ENCODE peak calls at places on chromosomes 6 and 20, in four cellular contexts. F, Y, T and S are unnamed samples. For H3K9me3 and H3K27me3, the result is how much of the 10 kb centered on the place peaks cover.

GRCh38 chr6:170111816-170112582 is 178.9 kb downstream of the DLL1 start:
- DNase-seq in F (no peak), T (no peak), Y (no peak), S (no peak)

GRCh38 chr6:156777866-156778614 is 862 bp downstream of the ARID1B start:
- DNase-seq in T (peak), F (peak), Y (peak), S (peak)

GRCh38 chr6:10177703-10178102 is 237.2 kb downstream of the TFAP2A start:
- DNase-seq in F (no peak), T (no peak), Y (no peak), S (no peak)

GRCh38 chr6:11598687-11599086 is 61.1 kb downstream of the TMEM170B start:
- DNase-seq in T (no peak), F (no peak), Y (no peak), S (no peak)

GRCh38 chr6:43668151-43669028 is 19.2 kb downstream of the MRPS18A start:
- DNase-seq in T (peak), F (peak), Y (peak), S (no peak)

GRCh38 chr6:81894788-81895221 is 142.3 kb upstream of the TENT5A start:
- DNase-seq in F (no peak), T (peak), Y (no peak), S (no peak)

GRCh38 chr6:142878407-142878806 is 66.6 kb downstream of the HIVEP2 start:
- DNase-seq in F (no peak), T (no peak), Y (no peak), S (no peak)

GRCh38 chr20:44142416-44142815 is 44.6 kb downstream of the JPH2 start:
- DNase-seq in Y (no peak), F (no peak), T (no peak), S (peak)

GRCh38 chr20:59836768-59837167 is 96.7 kb downstream of the SYCP2 start:
- DNase-seq in F (no peak), T (no peak), Y (no peak), S (no peak)

GRCh38 chr20:59835448-59836395 is 97.7 kb downstream of the SYCP2 start:
- DNase-seq in T (no peak), F (no peak), Y (peak), S (peak)

GRCh38 chr20:59835057-59835447 is 98.4 kb downstream of the SYCP2 start:
- DNase-seq in T (no peak), Y (no peak), F (no peak), S (peak)

GRCh38 chr20:59839372-59839771 is 94.1 kb downstream of the SYCP2 start:
- DNase-seq in T (no peak), Y (no peak), F (no peak), S (no peak)

DNA sequence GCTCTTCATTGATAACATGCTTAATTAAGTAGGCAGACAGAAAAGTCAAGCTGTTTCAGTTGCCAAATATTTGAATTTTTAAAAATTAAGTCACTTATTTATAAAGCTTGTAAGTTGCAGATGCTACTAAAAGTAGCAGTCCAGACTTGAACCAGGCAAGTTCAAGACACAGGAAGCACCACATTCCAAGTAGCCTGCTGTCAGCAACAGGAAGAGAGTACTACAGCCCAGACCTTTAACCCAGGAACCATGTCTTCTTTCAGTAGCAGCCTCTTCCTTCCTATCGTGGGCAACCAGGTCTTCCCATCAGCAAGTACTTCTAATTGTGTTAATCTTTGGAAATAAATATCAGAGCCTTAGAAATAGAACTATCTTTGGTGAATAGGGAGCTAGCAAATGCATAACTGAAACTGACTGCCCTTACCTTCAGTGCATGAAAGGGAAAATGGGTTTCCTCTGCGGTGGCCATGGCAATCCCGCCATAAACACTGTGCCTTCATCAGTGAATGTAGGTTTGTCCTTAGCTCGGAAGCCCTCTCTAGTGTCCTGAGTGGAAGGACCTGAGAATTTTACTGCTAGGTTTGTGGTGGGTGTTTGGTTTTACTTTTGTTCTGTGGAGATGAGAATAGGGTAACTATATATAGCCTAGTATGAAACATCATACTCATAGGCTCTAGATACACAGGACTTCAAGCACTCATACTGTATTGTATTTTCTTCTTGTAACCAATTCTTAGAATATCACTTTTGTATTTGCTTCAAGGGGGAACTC is 95.6 kb downstream of the SYCP2 start:
- DNase-seq in T (no peak), Y (no peak), F (no peak), S (no peak)
- H3K9me3 ChIP-seq in T (under half), Y (under half), F (under half), S (under half)

DNA sequence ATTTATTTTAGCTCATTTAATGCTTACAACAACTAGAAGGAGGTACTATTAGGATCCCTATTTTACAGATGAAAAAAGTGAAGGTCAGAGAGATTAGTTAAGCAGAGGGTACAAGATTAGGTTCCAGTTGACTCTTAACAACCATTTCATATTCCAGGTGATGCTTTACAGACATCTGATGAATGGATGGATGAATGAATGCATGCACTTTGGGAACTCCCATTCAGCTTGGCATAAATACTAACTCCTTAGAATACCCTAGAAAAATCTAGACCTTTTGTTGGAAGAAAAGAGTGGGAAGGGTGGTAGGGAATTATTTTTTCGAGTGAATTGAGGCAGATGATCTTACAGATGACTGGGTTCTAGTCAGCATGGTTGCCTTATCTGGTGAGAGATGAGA is 746 bp upstream of the SNRPB2 start:
- DNase-seq in T (no peak), F (no peak), Y (no peak), S (no peak)
- H3K4me3 ChIP-seq in T (peak), F (peak), Y (no peak), S (peak)

DNA sequence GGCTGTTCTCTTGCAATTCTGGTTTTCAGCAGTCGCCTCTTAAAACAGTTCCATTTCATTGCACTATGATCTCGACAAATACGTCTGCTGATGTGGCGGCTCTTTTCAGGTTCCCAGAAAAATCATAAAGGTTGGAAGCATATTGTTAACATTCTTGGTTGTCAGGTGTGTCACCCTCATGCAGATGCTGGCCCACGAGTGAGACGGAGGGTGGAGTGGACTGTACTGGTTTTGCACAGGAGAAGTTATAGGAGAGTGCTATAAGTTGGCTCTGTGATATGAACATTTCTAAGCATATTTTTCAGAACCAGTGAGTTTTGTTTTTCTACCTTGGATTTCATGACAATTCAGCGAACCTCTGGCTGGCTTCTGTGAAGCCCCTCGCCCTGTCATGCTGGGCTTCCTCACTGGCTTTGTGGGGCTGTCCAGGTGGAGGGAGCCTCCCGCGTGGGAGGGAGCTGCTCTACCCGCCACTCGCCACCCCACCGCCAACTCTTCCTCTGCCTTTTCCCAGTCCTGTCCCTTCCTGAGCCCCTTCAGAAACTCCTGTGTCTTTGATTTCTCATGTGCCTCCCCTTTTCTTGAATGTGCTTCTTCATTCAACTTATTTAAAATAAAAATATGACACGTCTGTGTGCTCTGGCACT is 10.6 kb downstream of the IRF4 start:
- DNase-seq in Y (no peak), F (no peak), T (no peak), S (no peak)
- H3K27me3 ChIP-seq in Y (under half), F (under half), T (under half), S (under half)

GRCh38 chr6:27295301-27296079 is 16.6 kb downstream of the POM121L2 start:
- DNase-seq in Y (peak), F (no peak), T (no peak), S (peak)
- H3K9me3 ChIP-seq in Y (under half), F (under half), T (under half), S (under half)

GRCh38 chr6:139133733-139134360 is 1.0 kb upstream of the HECA start:
- DNase-seq in F (no peak), T (no peak), Y (no peak), S (no peak)
- H3K4me3 ChIP-seq in F (no peak), T (peak), Y (no peak), S (no peak)

GRCh38 chr20:1491281-1491840 is at the start of gene SIRPB2:
- DNase-seq in F (no peak), T (no peak), Y (no peak), S (no peak)

GRCh38 chr20:1490643-1491042 is 577 bp downstream of the SIRPB2 start:
- DNase-seq in Y (no peak), T (no peak), F (no peak), S (no peak)

GRCh38 chr20:1489328-1489727 is 1.9 kb downstream of the SIRPB2 start:
- DNase-seq in Y (no peak), F (no peak), T (no peak), S (no peak)

GRCh38 chr20:1491891-1492642 is 847 bp upstream of the SIRPB2 start:
- DNase-seq in F (no peak), T (no peak), Y (no peak), S (no peak)

GRCh38 chr20:1489764-1490436 is 1.3 kb downstream of the SIRPB2 start:
- DNase-seq in T (no peak), F (no peak), Y (no peak), S (peak)
- H3K27me3 ChIP-seq in T (under half), F (under half), Y (under half), S (under half)

DNA sequence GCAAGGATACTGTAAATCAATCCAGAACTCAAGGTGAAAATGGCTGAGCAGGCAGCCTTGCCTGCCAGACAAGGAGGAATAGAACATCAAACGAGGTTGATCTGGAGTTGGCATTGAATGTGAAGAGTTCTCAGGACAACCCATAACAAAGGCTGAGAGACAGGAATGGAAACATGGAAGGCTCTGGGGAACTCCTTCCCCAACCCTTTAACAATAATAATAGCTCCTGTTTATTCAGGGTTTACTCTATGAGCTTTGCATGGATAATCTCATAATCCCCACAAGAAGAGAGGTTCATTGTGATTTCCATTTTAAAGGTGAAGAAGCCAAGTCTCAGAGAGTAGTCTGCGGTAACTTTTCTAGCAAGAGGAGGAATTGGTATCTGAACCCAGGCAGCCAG is 151.7 kb downstream of the SOD2 start:
- DNase-seq in T (no peak), Y (peak), F (no peak), S (no peak)
- H3K9me3 ChIP-seq in T (under half), Y (under half), F (under half), S (under half)